ENCODE peak calls at places on chromosomes 11 and 22, in ten cellular contexts. D, W, F, O, T, R, L, Z, P and K are unnamed samples.

GRCh38 chr11:130945945-130946344 is 29.7 kb upstream of the SNX19 start:
- DNase-seq in D (peak; percentile 94), W (peak; percentile 59), F (peak; percentile 77), O (no peak), T (no peak), R (no peak), L (peak; percentile 51), Z (peak; percentile 81), P (no peak), K (no peak)

GRCh38 chr11:14275081-14275480 is 83.9 kb downstream of the RRAS2 start:
- DNase-seq in D (no peak), W (no peak), F (no peak), O (no peak), T (no peak), R (no peak), L (no peak), Z (peak; percentile 66), P (no peak), K (no peak)

GRCh38 chr11:113817162-113817561 is 37.6 kb downstream of the CLDN25 start:
- DNase-seq in D (peak; percentile 6), W (no peak), F (no peak), O (no peak), T (no peak), R (no peak), L (no peak), Z (no peak), P (no peak), K (no peak)

GRCh38 chr11:72598901-72599300 is 75.3 kb downstream of the PDE2A start:
- DNase-seq in D (peak; percentile 52), W (peak; percentile 51), F (no peak), O (no peak), T (no peak), R (peak; percentile 71), L (no peak), Z (peak; percentile 60), P (peak; percentile 64), K (no peak)

GRCh38 chr22:29816128-29816527 is 21.9 kb downstream of the ASCC2 start:
- DNase-seq in D (peak; percentile 21), W (peak; percentile 65), F (no peak), O (no peak), T (no peak), R (peak; percentile 72), L (peak; percentile 8), Z (no peak), P (no peak), K (no peak)

GRCh38 chr11:133081020-133081419 is 451.3 kb downstream of the OPCML start:
- DNase-seq in D (no peak), W (no peak), F (no peak), O (no peak), T (no peak), R (no peak), L (no peak), Z (no peak), P (no peak), K (no peak)

GRCh38 chr22:35399114-35399677 is 744 bp upstream of the MCM5 start:
- DNase-seq in D (no peak), W (no peak), F (no peak), O (no peak), T (peak; percentile 58), R (no peak), L (no peak), Z (no peak), P (no peak), K (no peak)

GRCh38 chr22:23218053-23218866 is 38.0 kb downstream of the BCR start:
- DNase-seq in D (no peak), W (no peak), F (no peak), O (peak; percentile 48), T (no peak), R (no peak), L (no peak), Z (no peak), P (no peak), K (no peak)

GRCh38 chr11:100329352-100329751 is 357.7 kb upstream of the ARHGAP42 start:
- DNase-seq in D (no peak), W (no peak), F (no peak), O (no peak), T (no peak), R (no peak), L (no peak), Z (no peak), P (no peak), K (no peak)

GRCh38 chr11:118530180-118530682 is 761 bp upstream of the TMEM25 start:
- DNase-seq in D (peak; percentile 42), W (no peak), F (no peak), O (no peak), T (no peak), R (no peak), L (no peak), Z (peak; percentile 6), P (no peak), K (no peak)

GRCh38 chr11:34432822-34433221 is 5.9 kb upstream of the CAT start:
- DNase-seq in D (no peak), W (no peak), F (no peak), O (no peak), T (no peak), R (no peak), L (no peak), Z (no peak), P (no peak), K (no peak)

GRCh38 chr11:11306855-11307254 is 46.2 kb downstream of the CSNK2A3 start:
- DNase-seq in D (no peak), W (no peak), F (no peak), O (no peak), T (no peak), R (no peak), L (no peak), Z (no peak), P (no peak), K (no peak)

GRCh38 chr22:47783433-47784366 is 1021.2 kb downstream of the TBC1D22A start:
- DNase-seq in D (no peak), W (no peak), F (no peak), O (no peak), T (no peak), R (peak; percentile 32), L (no peak), Z (no peak), P (no peak), K (no peak)

GRCh38 chr22:19094393-19094997 is 27.7 kb downstream of the DGCR2 start:
- DNase-seq in D (no peak), W (no peak), F (no peak), O (no peak), T (no peak), R (no peak), L (no peak), Z (no peak), P (no peak), K (no peak)

DNA sequence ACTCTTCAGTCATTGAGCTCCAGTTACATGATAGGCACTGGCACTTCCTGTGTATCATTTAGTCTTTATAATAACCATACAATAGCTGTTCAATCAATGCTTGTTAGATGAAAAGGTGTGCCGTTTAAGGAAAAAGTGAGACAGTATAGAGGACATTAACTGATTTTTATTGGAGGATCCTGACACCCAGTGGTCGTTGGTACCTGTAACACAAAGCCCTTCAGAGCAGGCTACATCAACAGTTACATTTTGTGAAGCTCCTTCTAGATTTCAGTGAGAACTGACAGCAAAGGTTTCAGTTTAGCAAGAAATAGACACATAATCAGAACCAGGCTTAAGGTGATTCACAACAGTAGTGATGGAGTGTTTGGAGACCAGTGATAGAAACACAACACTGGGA is 44.2 kb downstream of the CCDC81 start:
- DNase-seq in D (peak; percentile 24), W (no peak), F (no peak), O (no peak), T (peak; percentile 28), R (no peak), L (no peak), Z (peak; percentile 18), P (no peak), K (no peak)
- TF ChIP-seq CTCF in D (peak; percentile 31), W (peak; percentile 11), F (peak; percentile 30), O (no peak), T (peak; percentile 22), R (peak; percentile 10), L (no peak), Z (peak; percentile 11), P (no peak), K (no peak)

GRCh38 chr11:77789731-77790476 is 30.6 kb downstream of the RSF1 start:
- DNase-seq in D (no peak), W (no peak), F (no peak), O (no peak), T (no peak), R (no peak), L (no peak), Z (no peak), P (no peak), K (no peak)
- TF ChIP-seq CTCF in D (no peak), W (no peak), F (no peak), O (no peak), T (no peak), R (no peak), L (no peak), Z (no peak), P (no peak), K (no peak)

GRCh38 chr22:41925783-41926460 is 684 bp downstream of the TNFRSF13C start:
- DNase-seq in D (peak; percentile 73), W (peak; percentile 75), F (no peak), O (peak; percentile 76), T (peak; percentile 88), R (no peak), L (no peak), Z (peak; percentile 45), P (peak; percentile 81), K (peak; percentile 67)
- TF ChIP-seq CTCF in D (peak; percentile 33), W (peak; percentile 75), F (peak; percentile 23), O (peak; percentile 67), T (peak; percentile 92), R (peak; percentile 82), L (peak; percentile 13), Z (peak; percentile 42), P (peak; percentile 12), K (peak; percentile 95)

GRCh38 chr11:58067685-58068084 is 36.9 kb downstream of the OR6Q1 start:
- DNase-seq in D (no peak), W (no peak), F (no peak), O (no peak), T (no peak), R (no peak), L (no peak), Z (no peak), P (no peak), K (no peak)
- TF ChIP-seq CTCF in D (no peak), W (no peak), F (no peak), O (no peak), T (no peak), R (no peak), L (no peak), Z (no peak), P (no peak), K (no peak)

DNA sequence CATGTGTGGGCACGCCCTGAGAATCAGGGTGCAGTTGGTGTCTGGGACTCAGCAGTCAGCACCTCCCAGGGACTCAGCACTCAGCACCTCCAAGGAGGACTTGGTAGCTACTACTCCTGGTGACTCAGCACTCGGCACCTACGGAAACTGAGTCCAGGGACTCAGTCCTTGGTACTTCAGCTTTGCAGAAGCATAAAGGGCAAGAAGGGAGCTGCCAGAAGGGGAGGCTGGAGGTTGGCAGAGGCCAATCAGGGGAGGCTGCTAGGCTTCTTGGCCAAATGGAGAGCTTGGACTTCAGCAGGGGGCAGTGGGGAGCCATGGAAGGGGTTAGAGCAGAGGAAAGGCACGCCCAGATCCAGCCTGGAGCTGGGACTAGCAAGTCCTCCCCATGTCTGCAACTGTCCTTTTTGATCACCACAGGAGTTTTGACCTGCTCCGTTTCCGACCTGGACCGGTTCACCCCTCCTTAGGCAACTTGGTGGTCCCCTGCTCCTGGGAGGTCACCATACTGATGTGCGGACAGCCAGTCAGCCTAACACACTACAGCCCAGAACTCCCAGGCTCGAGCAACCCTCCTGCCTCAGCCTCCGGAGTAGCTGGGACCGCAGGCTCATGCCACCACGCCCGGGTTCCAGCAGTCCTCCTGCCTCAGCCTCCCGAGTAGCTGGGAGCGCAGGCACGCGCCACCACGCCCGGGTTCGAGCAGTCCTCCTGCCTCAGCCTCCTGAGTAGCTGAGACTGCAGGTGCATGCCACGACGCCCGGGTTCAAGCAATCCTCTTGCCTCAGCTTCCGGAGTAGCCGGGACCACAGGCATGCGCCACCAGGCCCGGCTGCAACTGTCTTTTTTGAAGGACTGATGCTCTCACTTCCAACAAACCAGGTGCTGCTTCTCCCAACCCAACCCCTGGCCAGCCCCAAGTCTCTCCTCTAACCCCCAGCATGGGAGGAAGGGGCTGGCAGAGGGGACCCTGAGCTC is 1.5 kb downstream of the ANO9 start:
- DNase-seq in D (peak; percentile 42), W (no peak), F (no peak), O (peak; percentile 55), T (peak; percentile 44), R (no peak), L (no peak), Z (peak; percentile 45), P (no peak), K (no peak)
- TF ChIP-seq CTCF in D (peak; percentile 22), W (no peak), F (no peak), O (no peak), T (peak; percentile 17), R (no peak), L (no peak), Z (peak; percentile 37), P (no peak), K (peak; percentile 1)